ENCODE peak calls at places on chromosome 11, in seven cellular contexts. S, G, P, K, B, X and I are unnamed samples.

GRCh38 chr11:61709572-61709971 is 29.4 kb downstream of the DAGLA start:
- DNase-seq in K (no peak), X (no peak), B (no peak), G (no peak), S (no peak), P (no peak), I (no peak)

GRCh38 chr11:15852179-15852578 is 504.2 kb downstream of the SOX6 start:
- DNase-seq in B (no peak), G (peak), K (no peak), X (no peak), P (no peak), S (no peak), I (peak)

GRCh38 chr11:57479925-57480324 is 19.6 kb downstream of the RTN4RL2 start:
- DNase-seq in P (no peak), X (no peak), K (no peak), S (no peak), G (no peak), B (no peak), I (no peak)

GRCh38 chr11:70090989-70091388 is 12.9 kb downstream of the ANO1 start:
- DNase-seq in G (peak), K (no peak), S (no peak), P (no peak), B (peak), X (peak), I (no peak)

GRCh38 chr11:62497132-62497915 is 49.3 kb downstream of the AHNAK start:
- DNase-seq in X (peak), G (peak), P (peak), S (peak), B (no peak), K (no peak), I (peak)

GRCh38 chr11:46855167-46855566 is 9.1 kb upstream of the CKAP5 start:
- DNase-seq in K (no peak), X (no peak), S (no peak), P (no peak), G (no peak), B (no peak), I (no peak)

GRCh38 chr11:70627219-70627618 is 228.9 kb downstream of the CTTN start:
- DNase-seq in K (no peak), B (no peak), X (no peak), P (no peak), G (no peak), S (no peak), I (peak)

GRCh38 chr11:106917973-106918372 is 100.3 kb downstream of the GUCY1A2 start:
- DNase-seq in P (peak), K (no peak), G (no peak), X (no peak), B (no peak), S (peak), I (peak)

GRCh38 chr11:285021-285893 is 3.7 kb upstream of the PGGHG start:
- DNase-seq in K (no peak), B (no peak), G (no peak), P (peak), S (no peak), X (no peak), I (no peak)

GRCh38 chr11:60756307-60757032 is at the start of gene MS4A15:
- DNase-seq in P (peak), G (peak), K (no peak), B (no peak), X (no peak), S (no peak), I (peak)

GRCh38 chr11:108788565-108789199 is 123.8 kb downstream of the DDX10 start:
- DNase-seq in B (no peak), X (peak), S (peak), K (no peak), P (no peak), G (peak), I (peak)

GRCh38 chr11:83042966-83043711 is 28.6 kb downstream of the RAB30 start:
- DNase-seq in B (no peak), K (no peak), P (no peak), S (peak), G (peak), X (no peak), I (no peak)

GRCh38 chr11:61814958-61815789 is 1.6 kb downstream of the FADS1 start:
- DNase-seq in P (peak), B (peak), K (no peak), G (peak), S (peak), X (peak), I (peak)

GRCh38 chr11:69003301-69003865 is 9.7 kb downstream of the MRGPRF start:
- DNase-seq in K (no peak), X (no peak), P (peak), B (no peak), G (no peak), S (no peak), I (no peak)

GRCh38 chr11:7524831-7525230 is 11.0 kb downstream of the PPFIBP2 start:
- DNase-seq in S (no peak), K (no peak), X (no peak), B (no peak), G (no peak), P (no peak), I (no peak)

GRCh38 chr11:130698174-130698573 is 218.1 kb downstream of the SNX19 start:
- DNase-seq in G (no peak), S (no peak), B (no peak), P (no peak), X (no peak), K (no peak), I (no peak)

GRCh38 chr11:85712953-85713352 is 27.0 kb upstream of the CCDC89 start:
- DNase-seq in G (peak), P (no peak), B (no peak), S (no peak), K (no peak), X (no peak), I (no peak)

GRCh38 chr11:2926611-2927492 is 2.4 kb downstream of the PHLDA2 start:
- DNase-seq in S (no peak), K (no peak), P (no peak), X (no peak), G (no peak), B (no peak), I (no peak)

GRCh38 chr11:35282226-35282882 is 137.0 kb downstream of the SLC1A2 start:
- DNase-seq in B (no peak), P (no peak), K (no peak), S (peak), X (peak), G (peak), I (no peak)

GRCh38 chr11:76151561-76152085 is 54.7 kb downstream of the WNT11 start:
- DNase-seq in X (no peak), P (peak), B (no peak), S (no peak), G (no peak), K (no peak), I (no peak)

GRCh38 chr11:118922745-118923627 is 2.7 kb downstream of the BCL9L start:
- DNase-seq in S (peak), P (no peak), X (no peak), K (no peak), G (no peak), B (peak), I (no peak)

GRCh38 chr11:30567148-30567547 is 19.0 kb downstream of the MPPED2 start:
- DNase-seq in K (no peak), G (no peak), P (no peak), S (no peak), X (no peak), B (no peak), I (no peak)

GRCh38 chr11:61467609-61468401 is 37.9 kb downstream of the SDHAF2 start:
- DNase-seq in X (no peak), P (no peak), K (no peak), B (no peak), S (no peak), G (no peak), I (no peak)

GRCh38 chr11:97092823-97093222 is 703.0 kb downstream of the JRKL start:
- DNase-seq in S (no peak), G (no peak), P (no peak), X (no peak), B (no peak), K (no peak), I (no peak)

GRCh38 chr11:11789735-11790369 is 51.9 kb upstream of the USP47 start:
- DNase-seq in G (peak), P (no peak), S (peak), X (peak), B (no peak), K (no peak), I (peak)

GRCh38 chr11:12083380-12083779 is 27.0 kb upstream of the MICAL2 start:
- DNase-seq in G (no peak), B (no peak), K (no peak), P (peak), X (no peak), S (no peak), I (no peak)

GRCh38 chr11:1852885-1853284 is at the start of gene LSP1:
- DNase-seq in S (no peak), X (no peak), B (no peak), K (peak), G (no peak), P (no peak), I (no peak)

GRCh38 chr11:96324912-96325311 is 18.1 kb downstream of the MAML2 start:
- DNase-seq in G (peak), K (no peak), X (no peak), P (no peak), S (no peak), B (no peak), I (no peak)

GRCh38 chr11:64878494-64879225 is at the start of gene EHD1:
- DNase-seq in B (peak), K (peak), P (peak), G (peak), S (peak), X (peak), I (peak)